ENCODE peak calls at places on chromosomes 12 and 14, in five cellular contexts. Q is foreskin keratinocyte; R is effector memory CD4-positive, alpha-beta T cell; C is tibial artery; D is fibroblast of lung. J is an unnamed sample.

GRCh38 chr14:92348154-92348553 is 25.2 kb downstream of the SLC24A4 start:
- DNase-seq in D (no peak), Q (no peak), R (no peak), C (no peak), J (peak; percentile 54)

GRCh38 chr12:111767362-111768158 is 827 bp downstream of the ALDH2 start:
- DNase-seq in C (no peak), R (no peak), D (peak; percentile 31), Q (no peak), J (no peak)

GRCh38 chr14:69612759-69613145 is 1.4 kb downstream of the SUSD6 start:
- DNase-seq in D (no peak), R (no peak), Q (peak; percentile 46), C (no peak), J (no peak)

GRCh38 chr14:58731465-58732330 is 93.9 kb downstream of the DACT1 start:
- DNase-seq in D (peak; percentile 100), Q (peak; percentile 99), R (no peak), C (no peak), J (peak; percentile 78)

GRCh38 chr14:32702571-32702970 is 236.1 kb upstream of the NPAS3 start:
- DNase-seq in D (peak; percentile 71), Q (peak; percentile 45), R (no peak), C (peak; percentile 68), J (no peak)

GRCh38 chr14:96095581-96096476 is 56.7 kb downstream of the C14orf132 start:
- DNase-seq in R (no peak), C (peak; percentile 19), Q (peak; percentile 67), D (peak; percentile 72), J (peak; percentile 44)

GRCh38 chr12:83514372-83514771 is 827.7 kb downstream of the TMTC2 start:
- DNase-seq in R (no peak), C (no peak), Q (peak; percentile 50), D (no peak), J (peak; percentile 74)

GRCh38 chr14:51210594-51210993 is 29.5 kb upstream of the TMX1 start:
- DNase-seq in Q (no peak), D (no peak), R (no peak), C (no peak), J (no peak)

GRCh38 chr12:113207621-113208040 is 13.6 kb upstream of the TPCN1 start:
- DNase-seq in D (peak; percentile 42), Q (no peak), C (no peak), R (no peak), J (no peak)

GRCh38 chr14:103735439-103735814 is 19.8 kb downstream of the ZFYVE21 start:
- DNase-seq in Q (no peak), C (peak; percentile 28), D (no peak), R (no peak), J (no peak)

GRCh38 chr12:119235352-119235751 is 56.6 kb downstream of the HSPB8 start:
- DNase-seq in Q (no peak), R (no peak), D (no peak), C (no peak), J (no peak)

GRCh38 chr12:12194206-12194605 is 72.6 kb downstream of the LRP6 start:
- DNase-seq in R (no peak), Q (no peak), D (peak; percentile 68), C (no peak), J (no peak)

GRCh38 chr14:90828642-90829487 is 12.6 kb upstream of the TTC7B start:
- DNase-seq in C (no peak), D (no peak), R (no peak), Q (no peak), J (no peak)

GRCh38 chr12:95131589-95132335 is 58.3 kb upstream of the NR2C1 start:
- DNase-seq in C (peak; percentile 32), D (no peak), Q (no peak), R (no peak), J (no peak)

GRCh38 chr12:56957229-56958052 is at the start of gene RDH16:
- DNase-seq in D (no peak), C (no peak), Q (peak; percentile 78), R (no peak), J (peak; percentile 70)

GRCh38 chr14:101464310-101464983 is 96.8 kb upstream of the DIO3 start:
- DNase-seq in C (no peak), D (no peak), R (no peak), Q (no peak), J (no peak)

GRCh38 chr14:54902143-54902520 is 494 bp downstream of the GCH1 start:
- DNase-seq in D (peak; percentile 43), R (peak; percentile 74), Q (no peak), C (peak; percentile 73), J (no peak)

GRCh38 chr12:81080431-81080983 is 2.6 kb downstream of the ACSS3 start:
- DNase-seq in Q (no peak), R (no peak), C (no peak), D (peak; percentile 57), J (no peak)

GRCh38 chr14:100856056-100856950 is 30.4 kb downstream of the MEG3 start:
- DNase-seq in C (no peak), D (no peak), Q (no peak), R (no peak), J (no peak)

GRCh38 chr12:104177663-104178501 is 37.7 kb upstream of the TXNRD1 start:
- DNase-seq in Q (peak; percentile 52), D (peak; percentile 99), R (no peak), C (peak; percentile 93), J (peak; percentile 48)

GRCh38 chr12:98896938-98897337 is 251.8 kb downstream of the APAF1 start:
- DNase-seq in Q (no peak), D (peak; percentile 27), R (no peak), C (no peak), J (no peak)

GRCh38 chr12:3294481-3294911 is 196.5 kb upstream of the PRMT8 start:
- DNase-seq in D (no peak), C (no peak), Q (no peak), R (no peak), J (no peak)

GRCh38 chr12:46516933-46517578 is 144.5 kb upstream of the SLC38A2 start:
- DNase-seq in Q (no peak), R (no peak), D (no peak), C (no peak), J (no peak)

GRCh38 chr14:47278233-47278842 is 397.1 kb downstream of the MDGA2 start:
- DNase-seq in D (peak; percentile 9), Q (no peak), C (no peak), R (no peak), J (no peak)

GRCh38 chr14:61586539-61587396 is 108.5 kb upstream of the HIF1A start:
- DNase-seq in Q (no peak), C (no peak), D (peak; percentile 73), R (no peak), J (no peak)

GRCh38 chr14:87992720-87993484 is at the start of gene GALC:
- DNase-seq in R (peak; percentile 95), D (peak; percentile 94), C (peak; percentile 96), Q (peak; percentile 44), J (peak; percentile 26)

GRCh38 chr12:71014180-71014785 is 93.7 kb upstream of the PTPRR start:
- DNase-seq in R (no peak), C (no peak), Q (no peak), D (peak; percentile 37), J (no peak)

GRCh38 chr12:32947203-32947795 is 50.7 kb upstream of the PKP2 start:
- DNase-seq in C (no peak), Q (no peak), R (no peak), D (no peak), J (no peak)

GRCh38 chr12:111430418-111431353 is 25.0 kb downstream of the SH2B3 start:
- DNase-seq in R (peak; percentile 78), C (peak; percentile 23), D (no peak), Q (no peak), J (no peak)

GRCh38 chr14:74826574-74826973 is 49.4 kb downstream of the PROX2 start:
- DNase-seq in Q (no peak), R (no peak), C (no peak), D (no peak), J (no peak)

GRCh38 chr14:71143391-71144290 is 236.4 kb downstream of the PCNX1 start:
- DNase-seq in R (no peak), D (peak; percentile 94), Q (peak; percentile 97), C (no peak), J (peak; percentile 90)

DNA sequence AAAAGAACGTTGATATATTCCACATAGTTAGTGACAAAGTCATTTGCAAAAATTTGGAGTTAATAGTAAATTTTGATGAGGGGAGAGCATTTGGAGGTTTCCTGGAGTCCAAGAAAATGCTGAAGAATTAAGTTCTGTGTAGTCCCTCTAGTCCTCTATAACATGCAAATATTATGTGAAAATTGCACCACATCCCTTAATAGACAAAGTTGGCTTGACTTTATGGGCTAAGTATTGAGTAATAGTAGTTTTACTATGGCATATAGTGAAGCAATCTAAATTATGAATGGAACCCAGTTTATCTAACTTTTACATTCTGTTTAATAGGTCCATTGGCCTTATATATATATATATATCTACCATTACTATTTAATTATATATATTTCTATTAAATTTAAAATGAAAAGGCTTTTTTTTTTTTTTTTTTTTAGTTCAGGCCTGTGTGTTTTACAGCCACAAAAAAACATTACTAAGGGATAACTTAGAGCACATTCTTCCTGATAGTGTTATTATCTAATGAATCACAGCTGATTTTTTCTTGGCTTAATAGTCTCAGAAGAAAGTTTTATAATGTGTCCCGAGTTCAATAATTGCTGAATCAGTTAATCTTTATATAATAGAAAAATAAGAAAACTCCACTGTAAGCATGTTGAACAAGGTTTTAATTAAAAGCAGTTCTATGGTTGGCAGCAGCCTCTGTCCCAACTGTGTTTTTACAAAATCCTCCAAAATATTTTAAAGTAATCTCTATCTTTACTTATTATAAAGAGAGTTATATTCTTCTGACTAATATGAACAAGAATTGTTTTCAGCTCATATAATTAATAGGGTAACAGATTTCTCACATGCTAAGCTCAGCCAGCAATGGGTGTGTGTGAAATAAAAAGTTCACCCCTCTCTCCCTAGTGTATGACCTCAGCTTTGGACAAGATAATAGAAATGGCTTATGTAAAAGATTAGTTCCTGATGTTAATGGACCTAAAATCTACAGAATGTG is 66.7 kb upstream of the DCN start:
- DNase-seq in D (no peak), Q (no peak), R (no peak), C (no peak), J (no peak)
- H3K27ac ChIP-seq in D (no peak overlapping the region), Q (no peak overlapping the region), R (no peak overlapping the region), C (no peak overlapping the region), J (no peak overlapping the region)

DNA sequence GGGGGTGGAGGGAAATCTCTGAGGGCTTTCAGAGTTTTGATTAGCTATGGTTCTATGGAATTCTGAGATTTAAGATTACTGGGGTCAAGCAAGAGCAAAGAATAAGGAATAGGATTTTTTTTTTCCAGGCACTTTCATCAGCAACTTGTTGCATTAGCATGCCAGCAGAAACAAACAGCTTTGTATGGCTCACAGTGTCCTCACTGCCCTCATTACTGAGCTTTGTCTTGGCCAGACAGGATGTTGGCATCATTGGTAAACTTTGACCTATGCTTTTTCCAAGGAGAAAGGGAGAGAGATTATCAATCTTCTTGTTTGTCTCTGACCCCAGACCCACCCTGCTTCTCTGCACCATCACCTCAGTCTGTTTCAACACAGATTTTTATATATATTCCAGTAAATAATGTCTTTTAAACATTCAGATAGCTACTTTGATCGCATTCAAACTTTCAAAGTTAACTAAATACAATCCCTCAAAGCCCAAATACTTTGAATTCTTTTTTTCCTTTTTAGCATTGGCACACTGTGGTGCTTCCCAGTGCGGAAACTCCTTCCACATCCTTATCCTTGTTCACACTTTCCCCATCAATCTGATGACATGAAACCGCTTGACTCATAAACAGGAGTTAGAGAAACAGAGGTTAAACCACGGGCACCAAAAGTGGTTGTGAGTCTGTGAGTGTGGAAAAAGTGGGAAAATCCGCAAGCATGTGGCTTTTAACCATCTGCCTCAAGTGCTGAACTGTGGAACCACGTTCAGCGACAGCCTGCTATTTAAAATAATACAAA is 282.2 kb upstream of the FAR2 start:
- DNase-seq in D (peak; percentile 73), R (no peak), C (no peak), Q (no peak), J (no peak)
- H3K27ac ChIP-seq in D (no peak overlapping the region), R (no peak overlapping the region), C (no peak overlapping the region), Q (no peak overlapping the region), J (no peak overlapping the region)

GRCh38 chr12:48021485-48022179 is 17.4 kb upstream of the COL2A1 start:
- DNase-seq in D (no peak), R (no peak), Q (no peak), C (no peak), J (no peak)
- H3K27ac ChIP-seq in D (no peak overlapping the region), R (no peak overlapping the region), Q (no peak overlapping the region), C (no peak overlapping the region), J (no peak overlapping the region)

GRCh38 chr12:53378222-53378621 is 1.8 kb upstream of the SP1 start:
- DNase-seq in R (no peak), D (no peak), Q (no peak), C (no peak), J (no peak)
- H3K27ac ChIP-seq in R (peak overlapping the region; percentile 66), D (no peak overlapping the region), Q (peak overlapping the region; percentile 37), C (peak overlapping the region; percentile 89), J (peak overlapping the region; percentile 88)

J was measured in epithelial cell of prostate.